ENCODE peak calls at places on chromosome 20, in five cellular contexts. L, E, M, R and D are unnamed samples.

GRCh38 chr20:3935956-3936340 is 46.8 kb downstream of the PANK2 start:
- DNase-seq in R (no peak), L (no peak), E (no peak), M (no peak), D (no peak)

GRCh38 chr20:23393999-23394775 is 27.1 kb downstream of the NAPB start:
- DNase-seq in L (no peak), E (no peak), R (no peak), M (no peak), D (no peak)

GRCh38 chr20:17590245-17590644 is 20.4 kb downstream of the DSTN start:
- DNase-seq in L (no peak), E (no peak), R (peak), M (no peak), D (no peak)

GRCh38 chr20:19017104-19017690 is 195.2 kb upstream of the SLC24A3 start:
- DNase-seq in E (no peak), R (no peak), M (no peak), L (no peak), D (no peak)

GRCh38 chr20:21665687-21666446 is 39.6 kb upstream of the PAX1 start:
- DNase-seq in E (no peak), R (no peak), L (no peak), M (no peak), D (no peak)

GRCh38 chr20:52529856-52530255 is 338.3 kb upstream of the ZFP64 start:
- DNase-seq in R (no peak), L (no peak), E (no peak), M (no peak), D (no peak)

GRCh38 chr20:32083469-32083868 is 26.0 kb upstream of the TM9SF4 start:
- DNase-seq in E (no peak), L (no peak), R (no peak), M (no peak), D (no peak)

GRCh38 chr20:17835240-17835940 is 133.2 kb downstream of the SNX5 start:
- DNase-seq in R (peak), M (no peak), E (no peak), L (peak), D (peak)

GRCh38 chr20:48294196-48294595 is 508.9 kb upstream of the SULF2 start:
- DNase-seq in E (no peak), R (peak), L (no peak), M (no peak), D (no peak)

GRCh38 chr20:48295966-48296421 is 510.7 kb upstream of the SULF2 start:
- DNase-seq in L (no peak), E (no peak), R (peak), M (no peak), D (no peak)

GRCh38 chr20:48294942-48295341 is 509.7 kb upstream of the SULF2 start:
- DNase-seq in E (no peak), M (no peak), R (no peak), L (no peak), D (no peak)

GRCh38 chr20:48292806-48293205 is 507.5 kb upstream of the SULF2 start:
- DNase-seq in E (no peak), M (no peak), R (no peak), L (no peak), D (no peak)

GRCh38 chr20:48295445-48295903 is 510.2 kb upstream of the SULF2 start:
- DNase-seq in L (peak), M (peak), R (peak), E (no peak), D (no peak)
- TF ChIP-seq CTCF in L (peak), M (peak), R (peak), E (no peak), D (peak)

DNA sequence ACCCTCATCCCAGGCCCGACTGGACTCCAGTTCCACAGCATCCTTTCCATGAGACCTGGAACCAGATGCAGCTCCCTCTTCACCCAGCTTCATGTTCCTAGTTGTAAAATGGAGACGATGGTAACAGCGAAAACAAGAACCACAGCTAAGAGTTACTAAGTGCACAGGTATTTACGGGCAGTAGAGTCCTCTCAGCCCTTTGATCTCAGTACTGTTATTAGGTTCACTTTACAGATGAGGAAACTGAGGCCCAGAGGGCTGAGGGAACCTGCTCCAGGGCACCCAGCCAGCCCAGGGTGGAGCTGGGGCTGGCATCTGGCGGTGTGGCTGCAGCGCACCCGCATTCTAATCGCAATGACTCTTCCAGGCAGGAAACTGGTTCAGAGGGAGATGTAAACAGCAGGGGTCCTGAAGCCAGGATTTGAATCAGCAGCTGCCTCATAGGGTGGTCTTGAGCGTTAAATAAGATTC is 858 bp downstream of the BCAS1 start:
- DNase-seq in L (no peak), R (no peak), M (no peak), E (no peak), D (no peak)
- TF ChIP-seq CTCF in L (no peak), R (no peak), M (no peak), E (no peak), D (no peak)

GRCh38 chr20:45445805-45446562 is 23.6 kb upstream of the WFDC2 start:
- DNase-seq in M (peak), E (peak), R (peak), L (no peak), D (no peak)
- TF ChIP-seq CTCF in M (peak), E (peak), R (peak), L (peak), D (no peak)

GRCh38 chr20:44945261-44945660 is 14.9 kb downstream of the TOMM34 start:
- DNase-seq in L (no peak), R (no peak), M (no peak), E (no peak), D (no peak)

GRCh38 chr20:44938637-44939036 is 21.6 kb downstream of the TOMM34 start:
- DNase-seq in M (no peak), E (no peak), L (no peak), R (no peak), D (no peak)

GRCh38 chr20:44941292-44941691 is 18.9 kb downstream of the TOMM34 start:
- DNase-seq in M (no peak), E (no peak), R (no peak), L (no peak), D (no peak)

GRCh38 chr20:44943828-44944227 is 16.4 kb downstream of the TOMM34 start:
- DNase-seq in L (no peak), E (no peak), R (no peak), M (no peak), D (no peak)

GRCh38 chr20:44942264-44942973 is 17.8 kb downstream of the TOMM34 start:
- DNase-seq in M (no peak), R (no peak), E (no peak), L (no peak), D (no peak)
- TF ChIP-seq CTCF in M (no peak), R (no peak), E (no peak), L (peak), D (no peak)

DNA sequence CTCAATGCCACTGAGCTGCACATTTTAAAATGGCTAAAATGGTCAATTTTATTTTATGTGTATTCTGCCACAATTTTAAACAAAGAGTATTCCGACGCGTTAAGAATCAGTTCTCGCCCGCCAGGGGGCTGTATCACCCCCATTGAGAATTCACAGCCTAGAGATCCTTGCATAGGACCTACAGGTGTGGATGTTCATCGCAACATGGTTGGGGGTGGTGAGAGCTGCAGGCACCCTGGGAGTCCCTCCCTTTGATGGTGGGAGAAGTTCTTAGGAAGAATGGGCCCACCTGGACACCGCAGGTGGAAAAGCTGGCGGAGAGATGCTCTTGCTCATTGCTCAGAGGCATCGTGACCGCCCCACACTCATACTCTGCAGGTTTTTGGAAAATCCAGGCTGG is 63.5 kb downstream of the SLC2A10 start:
- DNase-seq in R (no peak), M (no peak), E (no peak), L (no peak), D (no peak)
- TF ChIP-seq CTCF in R (peak), M (peak), E (no peak), L (peak), D (no peak)

DNA sequence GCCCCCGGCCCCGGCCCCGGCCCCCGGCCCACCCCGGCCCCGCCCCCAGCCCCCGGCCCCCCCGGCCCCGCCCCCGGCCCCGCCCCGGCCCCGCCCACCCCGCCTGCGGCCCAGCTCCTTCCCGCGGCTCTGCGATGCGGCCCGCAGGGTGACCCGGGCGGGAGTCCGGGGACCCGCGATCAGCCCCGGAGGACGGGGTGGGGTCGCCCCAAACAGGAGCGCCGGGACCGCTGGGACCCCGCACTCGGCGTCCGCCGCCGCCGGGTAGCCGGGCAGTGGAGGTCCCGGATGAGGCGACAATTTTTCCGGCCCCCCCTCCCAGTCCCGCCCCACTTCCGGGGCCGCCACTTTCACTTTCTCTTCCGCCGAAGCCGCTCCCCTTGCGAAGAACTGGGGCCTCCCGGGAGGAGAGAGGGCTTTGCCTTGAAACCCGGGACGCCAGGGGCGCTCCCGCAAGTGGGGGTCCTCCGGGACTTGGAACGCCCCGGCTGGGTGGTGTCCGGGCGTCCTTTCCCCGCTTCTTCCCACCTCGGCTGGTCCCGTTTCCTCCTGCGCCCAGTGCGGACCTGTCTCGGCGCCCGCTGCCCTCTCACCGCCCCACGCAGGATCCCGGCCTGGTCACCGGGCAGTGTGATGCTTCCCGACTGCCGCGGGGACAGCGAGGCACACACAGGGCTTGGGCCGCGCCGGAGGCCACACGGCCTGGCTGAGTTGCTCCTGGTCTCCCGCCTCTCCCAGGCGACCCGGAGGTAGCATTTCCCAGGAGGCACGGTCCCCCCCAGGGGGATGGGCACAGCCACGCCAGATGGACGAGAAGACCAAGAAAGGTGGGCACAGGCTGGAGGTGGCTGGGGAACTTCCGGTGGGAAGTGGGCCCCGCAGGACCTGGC is at the start of gene RBCK1:
- DNase-seq in R (peak), E (peak), M (peak), L (no peak), D (peak)
- TF ChIP-seq CTCF in R (no peak), E (no peak), M (no peak), L (no peak), D (no peak)

DNA sequence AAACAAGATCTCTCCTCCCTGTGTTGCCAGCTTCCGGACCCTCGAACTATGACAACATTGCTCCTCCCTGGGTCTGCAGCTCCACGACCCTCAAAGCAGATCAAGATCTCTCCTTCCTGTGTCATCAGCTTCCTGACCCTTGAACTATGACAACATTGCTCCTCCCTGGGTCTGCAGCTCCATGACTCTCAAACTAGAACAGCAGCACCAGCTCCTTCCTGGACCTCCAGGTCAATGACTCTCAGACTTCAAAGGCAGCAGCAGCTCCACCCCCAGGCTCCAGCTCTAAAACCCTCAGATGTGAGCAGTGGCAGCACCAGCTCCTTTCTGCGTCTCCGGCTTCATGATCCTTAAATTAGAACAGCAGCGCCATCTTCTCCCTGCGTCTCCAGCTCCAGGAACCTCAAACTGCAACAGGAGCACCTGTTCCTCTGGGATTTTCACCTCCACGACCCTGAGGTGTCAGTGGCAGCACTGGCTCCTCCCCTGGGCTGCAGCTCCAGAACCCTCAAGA is 341.0 kb upstream of the SULF2 start:
- DNase-seq in M (no peak), E (no peak), R (no peak), L (no peak), D (no peak)
- TF ChIP-seq CTCF in M (no peak), E (no peak), R (no peak), L (no peak), D (no peak)

DNA sequence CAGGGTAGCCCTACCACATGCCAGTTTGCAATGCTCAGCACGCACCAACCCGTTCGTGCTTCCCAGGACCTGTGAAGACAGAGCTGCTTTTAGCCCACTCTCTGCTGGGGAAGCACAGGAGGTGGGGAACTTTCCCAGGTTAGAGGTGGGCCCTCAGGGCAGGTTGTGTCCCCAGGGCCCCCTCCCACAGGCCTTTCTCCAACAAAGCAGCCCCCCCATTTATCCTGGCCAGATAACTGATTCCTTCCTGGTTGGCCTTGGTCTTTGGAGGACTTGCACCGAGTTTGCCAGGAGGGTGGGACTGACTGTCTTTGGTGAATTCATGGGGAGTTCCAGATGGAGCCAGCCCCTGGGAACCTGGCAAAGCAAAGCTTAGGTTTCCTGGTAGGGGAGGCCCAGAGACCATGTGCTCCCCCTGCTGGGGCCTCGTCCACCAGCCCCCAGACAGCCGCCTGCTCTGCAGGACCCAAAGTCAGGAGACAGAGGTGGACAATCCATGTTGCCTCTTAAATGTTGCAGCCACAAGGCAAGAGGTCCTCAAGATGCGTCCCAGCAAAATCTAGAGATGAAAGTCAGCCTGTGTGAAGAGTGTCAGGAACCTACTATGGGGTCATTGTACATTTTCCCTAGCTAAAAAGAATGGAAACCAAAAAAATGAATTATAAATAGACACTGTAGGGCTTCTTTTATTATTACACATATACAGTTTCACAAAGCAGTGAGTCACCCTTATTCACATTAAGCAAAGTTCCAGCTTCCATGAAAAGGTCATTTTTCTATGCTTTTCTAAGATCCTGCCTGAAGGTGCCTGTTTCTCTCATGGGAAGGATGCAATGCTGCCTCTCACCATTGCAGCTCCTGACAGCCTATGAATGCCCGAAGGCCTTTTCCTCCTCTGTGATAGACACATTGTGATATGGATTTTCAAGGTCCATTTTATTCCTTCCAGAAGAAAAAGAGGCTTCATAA is 497.8 kb downstream of the PREX1 start:
- DNase-seq in L (peak), M (peak), E (peak), R (peak), D (no peak)
- TF ChIP-seq CTCF in L (peak), M (peak), E (peak), R (peak), D (no peak)

DNA sequence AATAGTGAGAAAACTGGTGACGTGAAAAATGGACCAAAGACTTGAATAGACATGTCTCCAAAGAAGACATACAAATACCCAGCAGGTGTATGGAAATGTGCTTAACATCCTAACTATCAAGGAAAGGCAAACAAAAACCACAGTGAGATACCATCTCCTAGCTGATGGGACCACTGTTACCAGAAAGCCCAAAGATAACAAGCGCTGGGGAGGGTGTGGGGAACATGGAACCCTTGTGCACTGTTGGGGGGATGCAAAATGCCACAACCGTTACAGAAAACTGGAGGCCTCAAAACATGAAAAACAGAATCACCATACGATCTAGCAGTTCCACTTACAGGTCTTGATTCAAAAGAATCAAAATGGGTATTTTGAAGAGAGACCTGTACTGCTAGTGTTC is 19.8 kb upstream of the RBM38 start:
- DNase-seq in R (no peak), L (no peak), M (no peak), E (no peak), D (no peak)
- TF ChIP-seq CTCF in R (no peak), L (no peak), M (no peak), E (no peak), D (no peak)

DNA sequence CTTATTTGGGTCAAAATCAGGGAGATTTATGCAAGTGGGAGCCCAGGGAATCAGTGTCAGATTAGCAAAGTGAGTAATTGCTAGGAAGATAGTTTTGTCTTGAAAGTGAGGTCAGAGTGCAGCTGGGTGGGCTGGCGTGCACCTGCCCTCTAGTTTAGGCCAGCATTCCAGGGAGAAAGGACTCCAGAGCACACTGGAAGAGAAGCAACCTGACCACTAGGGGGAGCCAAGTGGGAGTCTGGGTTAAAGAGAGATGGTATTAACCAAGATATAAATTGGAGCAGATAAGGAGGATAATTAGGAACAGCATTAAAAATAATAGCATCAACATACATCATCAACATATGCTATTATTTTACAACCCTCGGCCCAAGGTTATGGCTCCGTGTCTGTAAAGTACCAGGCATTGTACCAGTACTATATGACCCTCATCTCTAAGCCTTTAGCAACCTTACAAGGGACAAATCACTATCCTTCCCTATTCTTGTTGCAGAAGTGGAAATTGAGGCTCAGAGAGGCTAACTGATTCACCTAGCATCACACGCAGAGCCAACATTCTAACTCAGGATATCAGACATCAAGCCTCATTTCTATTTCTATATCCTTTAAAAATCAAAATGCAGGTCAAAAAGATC is 57.8 kb downstream of the SLC2A10 start:
- DNase-seq in L (no peak), E (peak), M (peak), R (peak), D (no peak)
- TF ChIP-seq CTCF in L (peak), E (peak), M (peak), R (peak), D (peak)